ENCODE peak calls at places on chromosomes 2 and 18, in eight cellular contexts. R is stomach; K is AG04450; D is cardiac muscle cell; B is sigmoid colon; V is A673; I is IMR-90; T is CD8-positive, alpha-beta T cell. J is an unnamed sample. For H3K27me3, the result is how much of the 10 kb centered on the place peaks cover.

GRCh38 chr2:109411648-109412325 is 202.0 kb downstream of the SEPTIN10 start:
- DNase-seq in B (no peak), R (no peak), T (no peak), K (no peak), D (no peak), I (no peak), V (no peak), J (no peak)

GRCh38 chr2:121356058-121356640 is 71.1 kb upstream of the TFCP2L1 start:
- DNase-seq in R (peak), V (peak), K (no peak), D (peak), T (peak), B (peak), I (peak), J (no peak)

GRCh38 chr18:61535401-61535800 is 202.2 kb downstream of the CDH20 start:
- DNase-seq in V (no peak), T (no peak), I (no peak), B (no peak), K (no peak), R (no peak), D (no peak), J (no peak)

GRCh38 chr18:24234330-24234729 is 95.5 kb downstream of the CABYR start:
- DNase-seq in T (no peak), K (no peak), I (no peak), D (no peak), V (peak), R (no peak), B (no peak), J (no peak)

GRCh38 chr2:57937456-57937855 is 109.2 kb upstream of the VRK2 start:
- DNase-seq in B (no peak), V (no peak), D (no peak), T (no peak), K (no peak), I (peak), R (no peak), J (no peak)

GRCh38 chr2:156206355-156206754 is 126.2 kb downstream of the NR4A2 start:
- DNase-seq in B (no peak), T (no peak), K (no peak), R (no peak), D (no peak), V (no peak), I (no peak), J (no peak)

GRCh38 chr2:234968633-234969328 is 17.0 kb downstream of the SH3BP4 start:
- DNase-seq in V (peak), K (no peak), D (no peak), I (no peak), T (no peak), B (no peak), R (no peak), J (no peak)

GRCh38 chr2:157182204-157182709 is 75.2 kb upstream of the GALNT5 start:
- DNase-seq in D (no peak), B (no peak), K (no peak), R (no peak), I (peak), T (no peak), V (peak), J (no peak)

GRCh38 chr2:10654069-10654468 is 35.7 kb downstream of the NOL10 start:
- DNase-seq in K (no peak), B (no peak), T (no peak), V (peak), R (no peak), I (peak), D (no peak), J (no peak)

GRCh38 chr2:97728091-97728596 is 14.8 kb downstream of the ZAP70 start:
- DNase-seq in D (peak), B (peak), R (no peak), T (no peak), K (no peak), I (no peak), V (no peak), J (peak)

GRCh38 chr2:19086351-19086750 is 272.1 kb downstream of the OSR1 start:
- DNase-seq in I (no peak), R (no peak), K (no peak), V (no peak), T (no peak), B (no peak), D (no peak), J (no peak)

GRCh38 chr2:189265696-189266320 is 86.2 kb upstream of the COL5A2 start:
- DNase-seq in D (no peak), V (no peak), T (no peak), R (no peak), B (no peak), I (peak), K (no peak), J (no peak)

GRCh38 chr18:30970201-30970816 is 72.2 kb downstream of the DSC3 start:
- DNase-seq in B (no peak), K (no peak), T (no peak), R (no peak), V (peak), I (peak), D (peak), J (no peak)

GRCh38 chr18:30967701-30968100 is 74.8 kb downstream of the DSC3 start:
- DNase-seq in I (no peak), V (no peak), T (no peak), R (no peak), K (no peak), B (no peak), D (no peak), J (no peak)

GRCh38 chr18:30969670-30970069 is 72.9 kb downstream of the DSC3 start:
- DNase-seq in I (no peak), K (no peak), B (no peak), T (no peak), V (no peak), R (no peak), D (no peak), J (no peak)

GRCh38 chr18:30971338-30971956 is 71.1 kb downstream of the DSC3 start:
- DNase-seq in B (no peak), D (peak), K (no peak), R (no peak), V (peak), T (no peak), I (peak), J (no peak)
- H3K27me3 ChIP-seq in B (under half), D (under half), K (under half), R (under half), V (under half), T (under half), I (under half), J (under half)

DNA sequence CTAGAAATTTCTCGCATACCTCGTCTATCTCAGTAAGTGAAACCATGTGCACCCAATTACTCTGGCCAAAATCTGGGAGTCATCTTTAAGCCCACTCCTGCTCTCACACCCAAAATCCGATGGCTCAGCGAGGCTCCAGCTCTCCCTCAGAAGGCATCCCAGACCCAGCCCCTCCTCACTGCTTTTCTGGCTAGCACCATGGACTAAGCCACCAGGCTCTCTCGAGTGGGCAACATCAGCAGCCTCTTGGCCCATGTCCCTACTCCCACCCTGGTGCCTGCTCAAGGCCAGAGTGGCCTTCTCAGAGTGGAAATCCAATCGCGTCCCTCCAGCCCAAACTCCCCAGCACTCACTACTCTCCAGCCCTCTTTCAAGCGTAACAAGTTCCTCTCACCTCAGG is 27.2 kb downstream of the TNS1 start:
- DNase-seq in V (no peak), D (no peak), B (peak), I (no peak), R (no peak), T (no peak), K (no peak), J (peak)
- H3K4me3 ChIP-seq in V (no peak), D (no peak), B (no peak), I (no peak), R (no peak), T (no peak), K (no peak), J (no peak)

DNA sequence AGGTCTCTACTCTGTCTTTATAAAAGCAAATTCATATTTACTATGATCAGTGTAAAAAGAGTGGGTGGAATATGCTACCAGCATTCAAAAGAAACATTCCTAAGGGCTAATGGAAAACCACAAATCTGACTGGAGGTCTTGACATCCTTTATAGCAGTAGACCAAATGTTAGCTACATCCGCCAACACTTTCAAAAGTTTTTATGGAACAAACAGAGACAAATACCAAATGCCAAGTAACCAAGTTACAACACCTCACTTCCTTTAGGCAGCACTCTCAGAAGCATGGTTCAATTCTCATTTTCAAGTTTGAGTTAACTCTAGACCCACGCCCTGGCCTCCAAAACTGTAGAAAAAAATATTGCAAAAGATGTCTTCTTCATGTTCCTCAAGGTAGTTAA is 78.3 kb upstream of the SETBP1 start:
- DNase-seq in B (no peak), R (no peak), K (no peak), I (no peak), T (no peak), V (no peak), D (no peak), J (no peak)
- H3K27me3 ChIP-seq in B (under half), R (under half), K (under half), I (under half), T (under half), V (under half), D (under half), J (under half)

DNA sequence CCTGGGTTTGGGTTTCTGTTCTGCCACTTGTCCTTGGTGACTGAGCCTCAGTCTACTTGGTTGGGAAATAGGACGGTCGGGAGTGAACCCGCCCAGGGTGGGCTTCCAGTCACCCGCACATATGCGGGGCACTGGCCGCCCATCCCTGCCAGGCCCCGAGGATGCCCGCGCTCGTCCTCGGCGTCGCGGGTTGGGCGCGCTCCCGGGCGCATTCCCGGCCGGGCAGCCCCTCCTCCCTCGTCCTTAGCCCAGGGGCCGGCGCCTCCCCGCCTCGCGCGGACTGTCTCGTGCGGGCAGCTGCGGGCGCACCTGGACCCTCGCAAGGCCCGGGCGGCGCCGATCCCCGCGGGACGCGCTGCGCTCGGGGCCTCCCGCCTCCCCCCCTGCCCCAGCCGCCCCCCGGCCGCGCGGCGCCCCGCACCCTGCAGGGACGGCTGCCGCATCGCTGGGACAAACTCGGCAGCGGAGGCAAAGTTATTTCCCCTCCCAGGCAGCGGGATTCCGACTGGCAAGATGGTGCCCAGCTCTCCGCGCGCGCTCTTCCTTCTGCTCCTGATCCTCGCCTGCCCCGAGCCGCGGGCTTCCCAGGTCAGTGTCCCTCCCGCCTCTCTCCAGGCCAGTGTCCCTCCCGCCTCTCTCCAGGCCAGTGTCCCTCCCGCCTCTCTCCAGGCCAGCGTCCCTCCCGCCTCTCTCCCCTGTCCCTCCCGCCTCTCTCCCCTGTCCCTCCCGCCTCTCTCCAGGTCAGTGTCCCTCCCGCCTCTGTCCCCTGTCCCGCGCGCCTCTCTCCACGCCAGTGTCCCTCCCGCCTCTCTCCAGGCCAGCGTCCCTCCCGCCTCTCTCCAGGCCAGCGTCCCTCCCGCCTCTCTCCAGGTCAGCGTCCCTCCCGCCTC is at the start of gene FBLN7:
- DNase-seq in K (no peak), R (no peak), D (peak), B (no peak), T (peak), V (peak), I (no peak), J (peak)
- H3K4me3 ChIP-seq in K (peak), R (peak), D (peak), B (peak), T (peak), V (peak), I (peak), J (peak)

GRCh38 chr2:111100087-111100764 is 20.5 kb upstream of the BCL2L11 start:
- DNase-seq in T (no peak), B (no peak), K (no peak), V (no peak), R (no peak), I (no peak), D (no peak), J (no peak)
- H3K27me3 ChIP-seq in T (under half), B (under half), K (under half), V (under half), R (under half), I (under half), D (under half), J (under half)

GRCh38 chr2:52117299-52117698 is 1085.4 kb upstream of the NRXN1 start:
- DNase-seq in B (no peak), R (no peak), T (no peak), D (no peak), V (no peak), I (peak), K (no peak), J (no peak)
- H3K4me3 ChIP-seq in B (no peak), R (no peak), T (no peak), D (no peak), V (no peak), I (no peak), K (no peak), J (no peak)

DNA sequence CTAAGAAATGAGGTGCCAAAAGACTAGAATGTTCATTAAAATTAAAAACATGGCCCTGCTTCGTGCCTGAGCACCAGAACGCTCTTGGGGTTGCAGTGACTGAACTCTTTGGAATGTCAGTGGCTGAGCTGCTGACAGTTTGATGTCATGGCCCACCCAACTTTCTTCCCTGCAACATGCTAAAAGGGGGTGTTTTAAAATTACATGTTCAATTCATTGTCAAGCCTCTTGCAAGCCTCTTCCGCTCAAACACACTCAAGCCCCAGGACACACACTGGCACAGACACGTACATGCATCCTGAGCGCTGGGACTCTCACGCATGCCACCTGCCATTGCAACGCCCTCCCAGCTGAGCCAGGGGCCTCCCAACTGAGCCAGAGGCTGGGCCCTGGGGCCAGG is 12.6 kb downstream of the RUFY4 start:
- DNase-seq in R (no peak), K (peak), V (no peak), B (no peak), T (no peak), D (no peak), I (peak), J (no peak)
- H3K27me3 ChIP-seq in R (under half), K (under half), V (under half), B (under half), T (under half), D (under half), I (under half), J (under half)

GRCh38 chr18:62718268-62718800 is 3.0 kb downstream of the PHLPP1 start:
- DNase-seq in R (no peak), B (no peak), K (no peak), V (no peak), D (no peak), I (no peak), T (no peak), J (no peak)
- H3K4me3 ChIP-seq in R (peak), B (peak), K (peak), V (peak), D (peak), I (no peak), T (no peak), J (peak)

J was measured in upper lobe of right lung.